ENCODE peak calls at places on chromosomes 4 and X, in five cellular contexts. One of them, this sample, is unnamed.

GRCh38 chr4:6341696-6342095 is 72.0 kb downstream of the WFS1 start:
- DNase-seq in ascending aorta: no peak
- DNase-seq in GM23248: no peak
- DNase-seq in H9: no peak
- DNase-seq in GM23338: no peak
- DNase-seq in this sample: no peak

GRCh38 chrX:40031861-40032422 is 65.8 kb downstream of the BCOR start:
- DNase-seq in H9: no peak
- DNase-seq in GM23338: peak; percentile 12
- DNase-seq in GM23248: no peak
- DNase-seq in ascending aorta: no peak
- DNase-seq in this sample: no peak

GRCh38 chr4:108959497-108959896 is 196.6 kb upstream of the ETNPPL start:
- DNase-seq in GM23248: no peak
- DNase-seq in H9: no peak
- DNase-seq in ascending aorta: no peak
- DNase-seq in GM23338: no peak
- DNase-seq in this sample: no peak

GRCh38 chrX:12956704-12957541 is 18.0 kb upstream of the TMSB4X start:
- DNase-seq in GM23338: peak; percentile 41
- DNase-seq in GM23248: peak; percentile 35
- DNase-seq in ascending aorta: no peak
- DNase-seq in H9: no peak
- DNase-seq in this sample: no peak

GRCh38 chrX:10158279-10158939 is 1.6 kb downstream of the CLCN4 start:
- DNase-seq in H9: peak; percentile 67
- DNase-seq in ascending aorta: no peak
- DNase-seq in GM23338: peak; percentile 68
- DNase-seq in GM23248: peak; percentile 48
- DNase-seq in this sample: no peak

GRCh38 chr4:12588572-12588971 is 895.6 kb downstream of the RAB28 start:
- DNase-seq in GM23338: no peak
- DNase-seq in H9: no peak
- DNase-seq in GM23248: no peak
- DNase-seq in ascending aorta: no peak
- DNase-seq in this sample: no peak

GRCh38 chr4:101039367-101039766 is 308.0 kb downstream of the PPP3CA start:
- DNase-seq in GM23338: no peak
- DNase-seq in GM23248: no peak
- DNase-seq in ascending aorta: no peak
- DNase-seq in H9: no peak
- DNase-seq in this sample: no peak

GRCh38 chr4:138868562-138868961 is 147.0 kb upstream of the NOCT start:
- DNase-seq in GM23248: peak; percentile 10
- DNase-seq in H9: no peak
- DNase-seq in GM23338: no peak
- DNase-seq in ascending aorta: no peak
- DNase-seq in this sample: no peak

GRCh38 chr4:6873291-6873690 is 36.3 kb upstream of the TBC1D14 start:
- DNase-seq in H9: no peak
- DNase-seq in GM23338: no peak
- DNase-seq in ascending aorta: no peak
- DNase-seq in GM23248: peak; percentile 23
- DNase-seq in this sample: no peak

GRCh38 chr4:100348472-100348871 is 158.2 kb upstream of the DDIT4L start:
- DNase-seq in GM23338: no peak
- DNase-seq in H9: no peak
- DNase-seq in ascending aorta: no peak
- DNase-seq in GM23248: peak; percentile 70
- DNase-seq in this sample: no peak

GRCh38 chr4:101792056-101792575 is 1.6 kb downstream of the BANK1 start:
- DNase-seq in GM23248: no peak
- DNase-seq in ascending aorta: no peak
- DNase-seq in GM23338: no peak
- DNase-seq in H9: no peak
- DNase-seq in this sample: no peak

GRCh38 chr4:159540501-159540900 is 437.6 kb downstream of the RAPGEF2 start:
- DNase-seq in H9: peak; percentile 44
- DNase-seq in GM23248: no peak
- DNase-seq in GM23338: peak; percentile 36
- DNase-seq in ascending aorta: no peak
- DNase-seq in this sample: no peak

GRCh38 chrX:17448188-17448587 is 73.2 kb downstream of the NHS start:
- DNase-seq in ascending aorta: no peak
- DNase-seq in GM23338: no peak
- DNase-seq in GM23248: no peak
- DNase-seq in H9: no peak
- DNase-seq in this sample: no peak

GRCh38 chr4:150007512-150007911 is 70.7 kb upstream of the DCLK2 start:
- DNase-seq in GM23248: peak; percentile 54
- DNase-seq in H9: no peak
- DNase-seq in GM23338: no peak
- DNase-seq in ascending aorta: no peak
- DNase-seq in this sample: no peak

GRCh38 chr4:41852229-41852628 is 83.0 kb upstream of the TMEM33 start:
- DNase-seq in GM23338: no peak
- DNase-seq in GM23248: no peak
- DNase-seq in ascending aorta: no peak
- DNase-seq in H9: no peak
- DNase-seq in this sample: no peak

GRCh38 chr4:175891863-175892262 is 79.8 kb upstream of the GPM6A start:
- DNase-seq in GM23248: peak; percentile 50
- DNase-seq in H9: no peak
- DNase-seq in ascending aorta: no peak
- DNase-seq in GM23338: peak; percentile 48
- DNase-seq in this sample: no peak

GRCh38 chr4:65139998-65140397 is 530.3 kb downstream of the EPHA5 start:
- DNase-seq in ascending aorta: no peak
- DNase-seq in GM23338: no peak
- DNase-seq in GM23248: no peak
- DNase-seq in H9: no peak
- DNase-seq in this sample: no peak

GRCh38 chr4:174437756-174438155 is 84.5 kb downstream of the HPGD start:
- DNase-seq in GM23248: peak; percentile 17
- DNase-seq in GM23338: no peak
- DNase-seq in H9: no peak
- DNase-seq in ascending aorta: no peak
- DNase-seq in this sample: no peak
- H3K27ac ChIP-seq in GM23248: no peak overlapping the region
- H3K27ac ChIP-seq in GM23338: no peak overlapping the region
- H3K27ac ChIP-seq in H9: no peak overlapping the region
- H3K27ac ChIP-seq in ascending aorta: no peak overlapping the region
- H3K27ac ChIP-seq in this sample: no peak overlapping the region

GRCh38 chrX:43964936-43965335 is 8.3 kb downstream of the NDP start:
- DNase-seq in H9: no peak
- DNase-seq in GM23338: no peak
- DNase-seq in GM23248: peak; percentile 43
- DNase-seq in ascending aorta: no peak
- DNase-seq in this sample: no peak
- H3K4me1 ChIP-seq in H9: no peaks in the 10 kb centered on the region
- H3K4me1 ChIP-seq in GM23338: peaks cover 8% of the 10 kb centered on the region
- H3K4me1 ChIP-seq in GM23248: peaks cover 9% of the 10 kb centered on the region
- H3K4me1 ChIP-seq in ascending aorta: no peaks in the 10 kb centered on the region
- H3K4me1 ChIP-seq in this sample: no peaks in the 10 kb centered on the region

GRCh38 chr4:52838729-52839722 is 23.1 kb upstream of the RASL11B start:
- DNase-seq in ascending aorta: no peak
- DNase-seq in GM23248: no peak
- DNase-seq in GM23338: no peak
- DNase-seq in H9: no peak
- DNase-seq in this sample: no peak

GRCh38 chr4:52833941-52834525 is 28.1 kb upstream of the RASL11B start:
- DNase-seq in H9: no peak
- DNase-seq in GM23248: peak; percentile 64
- DNase-seq in GM23338: peak; percentile 41
- DNase-seq in ascending aorta: no peak
- DNase-seq in this sample: no peak

GRCh38 chr4:52837716-52838558 is 24.2 kb upstream of the RASL11B start:
- DNase-seq in H9: no peak
- DNase-seq in GM23338: no peak
- DNase-seq in ascending aorta: no peak
- DNase-seq in GM23248: peak; percentile 83
- DNase-seq in this sample: no peak

GRCh38 chr4:52836120-52836519 is 26.0 kb upstream of the RASL11B start:
- DNase-seq in GM23338: no peak
- DNase-seq in H9: no peak
- DNase-seq in GM23248: no peak
- DNase-seq in ascending aorta: no peak
- DNase-seq in this sample: no peak

GRCh38 chr4:52836653-52837052 is 25.5 kb upstream of the RASL11B start:
- DNase-seq in GM23248: peak; percentile 70
- DNase-seq in GM23338: no peak
- DNase-seq in H9: no peak
- DNase-seq in ascending aorta: no peak
- DNase-seq in this sample: no peak
- H3K27ac ChIP-seq in GM23248: no peak overlapping the region
- H3K27ac ChIP-seq in GM23338: peak overlapping the region; percentile 94
- H3K27ac ChIP-seq in H9: peak overlapping the region; percentile 5
- H3K27ac ChIP-seq in ascending aorta: no peak overlapping the region
- H3K27ac ChIP-seq in this sample: no peak overlapping the region

GRCh38 chr4:2449511-2450392 is 19.2 kb upstream of the RNF4 start:
- DNase-seq in H9: no peak
- DNase-seq in GM23338: no peak
- DNase-seq in GM23248: no peak
- DNase-seq in ascending aorta: no peak
- DNase-seq in this sample: no peak

GRCh38 chr4:2449051-2449450 is 19.9 kb upstream of the RNF4 start:
- DNase-seq in GM23248: no peak
- DNase-seq in H9: no peak
- DNase-seq in ascending aorta: no peak
- DNase-seq in GM23338: no peak
- DNase-seq in this sample: no peak

GRCh38 chr4:2450394-2451035 is 18.4 kb upstream of the RNF4 start:
- DNase-seq in GM23248: no peak
- DNase-seq in GM23338: no peak
- DNase-seq in H9: no peak
- DNase-seq in ascending aorta: no peak
- DNase-seq in this sample: no peak

GRCh38 chr4:2451036-2451520 is 17.8 kb upstream of the RNF4 start:
- DNase-seq in ascending aorta: no peak
- DNase-seq in H9: no peak
- DNase-seq in GM23248: no peak
- DNase-seq in GM23338: no peak
- DNase-seq in this sample: no peak

GRCh38 chr4:2451821-2452785 is 16.8 kb upstream of the RNF4 start:
- DNase-seq in GM23338: no peak
- DNase-seq in GM23248: no peak
- DNase-seq in H9: no peak
- DNase-seq in ascending aorta: no peak
- DNase-seq in this sample: no peak
- H3K4me1 ChIP-seq in GM23338: no peaks in the 10 kb centered on the region
- H3K4me1 ChIP-seq in GM23248: no peaks in the 10 kb centered on the region
- H3K4me1 ChIP-seq in H9: no peaks in the 10 kb centered on the region
- H3K4me1 ChIP-seq in ascending aorta: no peaks in the 10 kb centered on the region
- H3K4me1 ChIP-seq in this sample: no peaks in the 10 kb centered on the region